ENCODE peak calls at places on chromosomes 6 and 20, in ten cellular contexts. B is DMS79 treated with DMSO at 0.1 percent for 48 hours; S is Calu3; O is prostate gland; P is activated CD4-positive, alpha-beta T cell treated with anti-CD3 and anti-CD28 coated beads, Interleukin-2, amount 50 U/mL, for 48 hours; Z is NCI-H1436; E is stimulated activated naive CD8-positive, alpha-beta T cell treated with anti-CD3 and anti-CD28 coated beads, Interleukin-15, Interleukin-2, amounts not matched to agents 100 U/mL and 50 U/mL, for 24 hours; C is testis; R is NCI-H510A treated with DMSO at 0.1 percent for 48 hours; G is C1 segment of cervical spinal cord. Q is an unnamed sample.

GRCh38 chr20:61117725-61118124 is 134.3 kb upstream of the CDH4 start:
- DNase-seq in C (no peak), E (no peak), P (no peak), Z (no peak), G (no peak), O (no peak), B (no peak), S (peak), R (no peak), Q (no peak)

GRCh38 chr6:74879234-74879633 is 326.6 kb downstream of the COL12A1 start:
- DNase-seq in S (no peak), O (no peak), C (no peak), E (no peak), B (no peak), R (no peak), Z (no peak), P (no peak), G (no peak), Q (no peak)

GRCh38 chr6:34679552-34680255 is 16.9 kb downstream of the ILRUN start:
- DNase-seq in E (no peak), G (no peak), B (no peak), S (no peak), Z (no peak), P (no peak), R (no peak), O (no peak), C (no peak), Q (no peak)

GRCh38 chr6:21143651-21144050 is 449.9 kb upstream of the SOX4 start:
- DNase-seq in S (no peak), P (no peak), Z (no peak), B (no peak), R (no peak), G (no peak), C (no peak), O (no peak), E (no peak), Q (no peak)

GRCh38 chr6:136534268-136534667 is 16.0 kb downstream of the MAP7 start:
- DNase-seq in B (no peak), G (no peak), E (no peak), P (no peak), C (no peak), Z (no peak), O (no peak), R (no peak), S (no peak), Q (no peak)

GRCh38 chr20:25136643-25137559 is 55.0 kb upstream of the VSX1 start:
- DNase-seq in C (peak), E (no peak), B (no peak), P (no peak), O (no peak), S (peak), R (no peak), G (peak), Z (no peak), Q (no peak)

GRCh38 chr6:113318553-113318952 is 538.6 kb upstream of the MARCKS start:
- DNase-seq in S (no peak), B (peak), R (no peak), E (no peak), Z (peak), C (no peak), O (no peak), G (no peak), P (no peak), Q (no peak)

GRCh38 chr6:124973780-124974179 is 11.5 kb downstream of the RNF217 start:
- DNase-seq in C (no peak), G (no peak), O (no peak), B (no peak), R (no peak), Z (no peak), S (no peak), P (no peak), E (no peak), Q (no peak)

GRCh38 chr20:53176133-53176532 is 204.0 kb downstream of the TSHZ2 start:
- DNase-seq in E (no peak), O (no peak), S (no peak), B (no peak), R (no peak), G (no peak), P (no peak), C (no peak), Z (peak), Q (no peak)

GRCh38 chr6:90846824-90847223 is 260.0 kb upstream of the MAP3K7 start:
- DNase-seq in E (no peak), Z (no peak), G (no peak), C (no peak), P (no peak), O (no peak), S (no peak), R (no peak), B (no peak), Q (no peak)

GRCh38 chr6:144158133-144158532 is 7.8 kb downstream of the STX11 start:
- DNase-seq in O (peak), G (no peak), P (no peak), Z (no peak), S (no peak), E (no peak), C (peak), B (no peak), R (no peak), Q (no peak)

GRCh38 chr6:17281497-17282481 is 628 bp downstream of the RBM24 start:
- DNase-seq in P (no peak), O (no peak), B (peak), C (no peak), R (no peak), Z (no peak), G (no peak), S (no peak), E (peak), Q (peak)

GRCh38 chr20:57166568-57167291 is 99.7 kb downstream of the BMP7 start:
- DNase-seq in R (no peak), C (no peak), S (no peak), O (no peak), E (no peak), B (no peak), Z (no peak), G (no peak), P (no peak), Q (no peak)

GRCh38 chr20:11376998-11377397 is 540.7 kb upstream of the BTBD3 start:
- DNase-seq in C (no peak), B (no peak), G (no peak), E (no peak), O (no peak), P (no peak), S (no peak), R (no peak), Z (no peak), Q (no peak)

GRCh38 chr6:37667050-37667814 is 30.5 kb downstream of the MDGA1 start:
- DNase-seq in E (no peak), B (no peak), G (no peak), R (no peak), P (no peak), C (no peak), Z (no peak), O (no peak), S (no peak), Q (no peak)

GRCh38 chr6:10410214-10410873 is 4.5 kb downstream of the TFAP2A start:
- DNase-seq in Z (no peak), B (peak), O (no peak), C (no peak), P (no peak), G (no peak), S (peak), R (no peak), E (no peak), Q (no peak)